ENCODE peak calls at places on chromosomes 1 and 21, in five cellular contexts. H, W, L, R and C are unnamed samples.

GRCh38 chr1:81186271-81186670 is 614.5 kb upstream of the ADGRL2 start:
- DNase-seq in W (no peak), L (no peak), R (no peak), H (no peak), C (no peak)

GRCh38 chr1:23667411-23667810 is 24.2 kb upstream of the RPL11 start:
- DNase-seq in L (no peak), R (no peak), H (no peak), W (no peak), C (no peak)

GRCh38 chr21:44294391-44295162 is 5.3 kb upstream of the PFKL start:
- DNase-seq in L (no peak), R (peak), H (no peak), W (no peak), C (no peak)

GRCh38 chr1:59926381-59927243 is at the start of gene CYP2J2:
- DNase-seq in R (peak), H (no peak), W (peak), L (peak), C (peak)

GRCh38 chr1:58211857-58212256 is 334.7 kb downstream of the OMA1 start:
- DNase-seq in W (no peak), L (no peak), H (no peak), R (no peak), C (no peak)

GRCh38 chr1:219771039-219771438 is 157.3 kb downstream of the SLC30A10 start:
- DNase-seq in L (peak), W (no peak), R (no peak), H (no peak), C (no peak)

GRCh38 chr1:87330201-87330953 is 1.7 kb downstream of the LMO4 start:
- DNase-seq in H (no peak), W (no peak), L (no peak), R (peak), C (peak)

GRCh38 chr1:236021424-236022135 is 43.3 kb downstream of the NID1 start:
- DNase-seq in R (peak), W (no peak), H (no peak), L (no peak), C (no peak)

GRCh38 chr1:193221641-193222040 is 35.2 kb upstream of the B3GALT2 start:
- DNase-seq in L (no peak), W (no peak), R (no peak), H (no peak), C (no peak)

GRCh38 chr1:58870298-58870676 is 86.4 kb upstream of the JUN start:
- DNase-seq in R (no peak), L (no peak), H (no peak), W (no peak), C (peak)

GRCh38 chr1:244456586-244456985 is 4.5 kb upstream of the CATSPERE start:
- DNase-seq in R (no peak), L (no peak), W (no peak), H (no peak), C (no peak)

GRCh38 chr1:23544444-23545389 is 13.7 kb upstream of the E2F2 start:
- DNase-seq in H (peak), W (peak), L (peak), R (peak), C (peak)

GRCh38 chr1:6953874-6954502 is 168.7 kb downstream of the CAMTA1 start:
- DNase-seq in W (no peak), R (no peak), L (no peak), H (no peak), C (no peak)

GRCh38 chr1:115322631-115323030 is 15.4 kb downstream of the NGF start:
- DNase-seq in H (no peak), R (no peak), W (no peak), L (no peak), C (no peak)

GRCh38 chr1:32351859-32352745 is 10.2 kb downstream of the FAM229A start:
- DNase-seq in L (peak), R (peak), H (no peak), W (peak), C (peak)

GRCh38 chr1:74641161-74641560 is 32.4 kb downstream of the ERICH3 start:
- DNase-seq in L (no peak), R (no peak), W (no peak), H (no peak), C (no peak)

GRCh38 chr1:237867380-237867888 is 23.3 kb downstream of the ZP4 start:
- DNase-seq in H (no peak), R (no peak), W (no peak), L (no peak), C (no peak)

GRCh38 chr1:209232759-209233158 is 350.8 kb upstream of the CAMK1G start:
- DNase-seq in R (no peak), H (no peak), L (no peak), W (no peak), C (no peak)

GRCh38 chr1:188489336-188490112 is 1660.8 kb downstream of the PLA2G4A start:
- DNase-seq in H (no peak), R (no peak), W (no peak), L (peak), C (no peak)

GRCh38 chr1:170939476-170939875 is 4.1 kb downstream of the MROH9 start:
- DNase-seq in W (no peak), R (no peak), L (no peak), H (no peak), C (no peak)

GRCh38 chr1:24727490-24728214 is 17.6 kb upstream of the CLIC4 start:
- DNase-seq in R (peak), H (no peak), L (no peak), W (peak), C (no peak)

GRCh38 chr1:116362050-116362449 is 11.0 kb upstream of the ATP1A1 start:
- DNase-seq in L (no peak), H (no peak), R (no peak), W (no peak), C (no peak)

GRCh38 chr1:248752981-248753525 is 2.5 kb downstream of the LYPD8 start:
- DNase-seq in W (no peak), R (no peak), H (no peak), L (no peak), C (no peak)

GRCh38 chr1:223140551-223140950 is 2.5 kb downstream of the TLR5 start:
- DNase-seq in H (no peak), L (no peak), R (no peak), W (no peak), C (no peak)

GRCh38 chr1:91564888-91565700 is 64.4 kb downstream of the CDC7 start:
- DNase-seq in L (no peak), W (no peak), R (no peak), H (no peak), C (no peak)

GRCh38 chr1:20290624-20291597 is at the start of gene VWA5B1:
- DNase-seq in L (no peak), H (peak), W (no peak), R (no peak), C (peak)

GRCh38 chr1:60833173-60833572 is 249.2 kb upstream of the NFIA start:
- DNase-seq in W (no peak), L (no peak), R (no peak), H (no peak), C (no peak)

GRCh38 chr1:178645157-178645825 is 79.8 kb upstream of the RALGPS2 start:
- DNase-seq in W (no peak), L (no peak), R (no peak), H (no peak), C (no peak)

GRCh38 chr1:195899762-195900352 is 708.4 kb downstream of the KCNT2 start:
- DNase-seq in H (peak), W (no peak), L (no peak), R (no peak), C (no peak)

GRCh38 chr1:55213029-55213884 is 1.9 kb downstream of the USP24 start:
- DNase-seq in H (no peak), R (no peak), L (no peak), W (no peak), C (no peak)

GRCh38 chr1:35573198-35573775 is at the start of gene TFAP2E:
- DNase-seq in R (no peak), W (no peak), L (peak), H (no peak), C (peak)

GRCh38 chr1:244341455-244342450 is 110.0 kb downstream of the ADSS2 start:
- DNase-seq in W (no peak), R (no peak), L (peak), H (peak), C (peak)

GRCh38 chr21:39142972-39143371 is 40.3 kb downstream of the PSMG1 start:
- DNase-seq in W (no peak), R (no peak), L (no peak), H (no peak), C (no peak)

GRCh38 chr1:203153051-203153988 is 22.3 kb downstream of the MYBPH start:
- DNase-seq in R (no peak), L (no peak), W (no peak), H (no peak), C (peak)

GRCh38 chr1:56120021-56120420 is 459.3 kb downstream of the PLPP3 start:
- DNase-seq in R (no peak), W (no peak), L (no peak), H (no peak), C (no peak)

GRCh38 chr1:40305871-40306270 is 11.2 kb downstream of the COL9A2 start:
- DNase-seq in H (no peak), R (no peak), W (no peak), L (no peak), C (no peak)

GRCh38 chr1:23530089-23530749 is 814 bp downstream of the E2F2 start:
- DNase-seq in L (no peak), W (no peak), H (peak), R (no peak), C (no peak)

GRCh38 chr1:184954232-184954995 is 19.9 kb downstream of the NIBAN1 start:
- DNase-seq in L (no peak), R (no peak), H (no peak), W (no peak), C (no peak)

GRCh38 chr1:2380816-2381591 is 10.3 kb downstream of the MORN1 start:
- DNase-seq in R (peak), H (no peak), L (no peak), W (peak), C (no peak)

GRCh38 chr1:98054367-98054701 is 133.5 kb upstream of the DPYD start:
- DNase-seq in H (no peak), L (no peak), W (no peak), R (no peak), C (no peak)
- TF ChIP-seq POLR2A in H (no peak), L (no peak), W (no peak), R (no peak), C (no peak)

GRCh38 chr1:212606734-212607205 is 1.8 kb upstream of the ATF3 start:
- DNase-seq in R (peak), L (no peak), H (peak), W (peak), C (peak)
- TF ChIP-seq POLR2A in R (peak), L (no peak), H (no peak), W (peak), C (peak)

DNA sequence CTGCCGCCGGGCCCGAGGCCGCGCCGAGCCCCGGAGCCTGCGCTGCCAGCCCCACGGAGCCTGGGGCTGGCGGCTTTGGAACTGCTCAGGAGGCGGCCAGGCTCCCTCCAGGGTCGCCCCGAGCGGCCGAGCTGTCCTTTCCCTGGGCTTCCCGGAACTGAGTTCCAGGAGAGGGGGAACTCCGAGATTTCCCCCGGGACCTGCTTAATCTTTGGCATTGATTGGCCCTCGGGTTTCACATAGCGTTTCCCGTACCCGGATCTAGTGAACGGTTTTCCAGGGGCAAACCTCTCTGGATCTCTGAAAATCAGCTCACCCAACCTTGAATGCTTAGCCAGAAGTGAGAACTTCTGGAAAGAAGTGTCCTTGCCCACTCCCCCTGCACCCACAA is 544 bp downstream of the H6PD start:
- DNase-seq in H (no peak), W (no peak), L (peak), R (no peak), C (no peak)
- TF ChIP-seq POLR2A in H (no peak), W (no peak), L (no peak), R (no peak), C (no peak)

DNA sequence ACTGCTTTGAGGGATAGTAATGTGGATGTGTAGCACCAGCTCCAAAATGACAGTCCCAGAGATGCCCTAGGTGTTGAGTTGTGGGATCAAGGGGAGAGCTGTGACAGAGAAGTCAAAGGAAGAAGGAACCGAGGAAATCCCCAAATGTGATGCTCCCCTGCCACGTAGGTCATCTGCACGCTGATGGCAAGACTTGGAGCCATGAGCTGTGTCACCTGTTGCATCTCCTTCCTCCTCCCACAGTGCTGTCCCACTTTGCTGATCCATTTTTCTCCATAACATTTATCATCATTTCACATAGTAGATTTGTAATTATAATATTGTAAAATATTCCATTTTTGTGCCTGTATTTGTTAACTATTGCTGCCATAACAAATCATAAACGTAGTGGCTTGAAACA is 17.6 kb upstream of the RCAN1 start:
- DNase-seq in W (no peak), L (no peak), R (no peak), H (no peak), C (no peak)
- TF ChIP-seq POLR2A in W (no peak), L (no peak), R (no peak), H (no peak), C (no peak)

GRCh38 chr1:156727914-156728598 is at the start of gene METTL25B:
- DNase-seq in H (no peak), L (peak), R (peak), W (peak), C (peak)
- TF ChIP-seq POLR2A in H (peak), L (peak), R (no peak), W (no peak), C (peak)